ENCODE peak calls at places on chromosomes 7 and 10, in eight cellular contexts. J, R, F, H, W, T, S and V are unnamed samples.

GRCh38 chr7:155509725-155510551 is 36.4 kb downstream of the CNPY1 start:
- DNase-seq in J (no peak), R (no peak), F (no peak), H (no peak), W (peak; percentile 17), T (peak; percentile 20), S (no peak), V (no peak)

GRCh38 chr7:155234950-155235789 is 62.5 kb upstream of the INSIG1 start:
- DNase-seq in J (no peak), R (no peak), F (no peak), H (no peak), W (no peak), T (no peak), S (no peak), V (no peak)

GRCh38 chr10:68463365-68464093 is 8.2 kb downstream of the DNA2 start:
- DNase-seq in J (no peak), R (no peak), F (no peak), H (no peak), W (no peak), T (no peak), S (no peak), V (no peak)

GRCh38 chr7:50599385-50599784 is 34.2 kb upstream of the DDC start:
- DNase-seq in J (no peak), R (peak; percentile 8), F (no peak), H (no peak), W (no peak), T (no peak), S (no peak), V (no peak)

GRCh38 chr7:81993186-81993585 is 223.3 kb upstream of the HGF start:
- DNase-seq in J (no peak), R (no peak), F (no peak), H (no peak), W (peak; percentile 12), T (no peak), S (no peak), V (no peak)

GRCh38 chr7:50730459-50731400 is 52.0 kb downstream of the GRB10 start:
- DNase-seq in J (no peak), R (no peak), F (peak; percentile 45), H (no peak), W (peak; percentile 40), T (no peak), S (no peak), V (no peak)

GRCh38 chr10:62382831-62383230 is 8.7 kb downstream of the ZNF365 start:
- DNase-seq in J (no peak), R (no peak), F (peak; percentile 11), H (no peak), W (no peak), T (no peak), S (no peak), V (no peak)

GRCh38 chr10:49602380-49603023 is 7.6 kb upstream of the SLC18A3 start:
- DNase-seq in J (no peak), R (no peak), F (no peak), H (peak; percentile 4), W (no peak), T (no peak), S (no peak), V (no peak)

GRCh38 chr10:130401860-130402765 is 265.9 kb downstream of the GLRX3 start:
- DNase-seq in J (no peak), R (no peak), F (no peak), H (no peak), W (no peak), T (no peak), S (no peak), V (no peak)

GRCh38 chr7:132380065-132380464 is 196.2 kb downstream of the PLXNA4 start:
- DNase-seq in J (no peak), R (no peak), F (no peak), H (peak; percentile 78), W (peak; percentile 39), T (no peak), S (no peak), V (no peak)

GRCh38 chr7:43071604-43072003 is 40.8 kb upstream of the HECW1 start:
- DNase-seq in J (no peak), R (no peak), F (no peak), H (no peak), W (no peak), T (peak; percentile 10), S (no peak), V (peak; percentile 33)

GRCh38 chr10:47404446-47404845 is 20.4 kb upstream of the ZNF488 start:
- DNase-seq in J (no peak), R (no peak), F (no peak), H (no peak), W (no peak), T (peak; percentile 38), S (no peak), V (no peak)

GRCh38 chr7:41027428-41028115 is 675.3 kb downstream of the INHBA start:
- DNase-seq in J (no peak), R (no peak), F (no peak), H (peak; percentile 88), W (peak; percentile 95), T (no peak), S (no peak), V (no peak)

GRCh38 chr10:5522913-5523560 is 1.7 kb upstream of the CALML3 start:
- DNase-seq in J (no peak), R (no peak), F (no peak), H (no peak), W (no peak), T (no peak), S (no peak), V (no peak)

GRCh38 chr10:80493482-80494021 is 39.4 kb downstream of the TSPAN14 start:
- DNase-seq in J (no peak), R (no peak), F (no peak), H (peak; percentile 81), W (no peak), T (peak; percentile 75), S (peak; percentile 67), V (no peak)

GRCh38 chr10:59894114-59894513 is 12.2 kb downstream of the CCDC6 start:
- DNase-seq in J (no peak), R (no peak), F (peak; percentile 59), H (peak; percentile 93), W (peak; percentile 92), T (no peak), S (no peak), V (no peak)

GRCh38 chr7:85600425-85600824 is 413.6 kb upstream of the SEMA3D start:
- DNase-seq in J (no peak), R (no peak), F (no peak), H (no peak), W (no peak), T (no peak), S (no peak), V (no peak)

GRCh38 chr10:100345570-100346330 is 1.3 kb upstream of the SCD start:
- DNase-seq in J (no peak), R (no peak), F (peak; percentile 51), H (peak; percentile 56), W (peak; percentile 68), T (no peak), S (no peak), V (no peak)

GRCh38 chr10:122786269-122786668 is 59.4 kb downstream of the CUZD1 start:
- DNase-seq in J (no peak), R (no peak), F (peak; percentile 36), H (peak; percentile 53), W (peak; percentile 74), T (peak; percentile 11), S (no peak), V (no peak)

GRCh38 chr10:110511734-110512449 is 14.2 kb downstream of the DUSP5 start:
- DNase-seq in J (no peak), R (no peak), F (no peak), H (no peak), W (no peak), T (no peak), S (no peak), V (no peak)

GRCh38 chr7:15685358-15686181 is 913 bp downstream of the MEOX2 start:
- DNase-seq in J (no peak), R (no peak), F (no peak), H (peak; percentile 66), W (peak; percentile 43), T (no peak), S (no peak), V (no peak)

GRCh38 chr7:102175423-102176170 is 111.1 kb upstream of the SH2B2 start:
- DNase-seq in J (no peak), R (no peak), F (peak; percentile 68), H (no peak), W (peak; percentile 16), T (no peak), S (no peak), V (no peak)

GRCh38 chr10:86305521-86305920 is 61.1 kb downstream of the GRID1 start:
- DNase-seq in J (no peak), R (no peak), F (no peak), H (no peak), W (no peak), T (no peak), S (no peak), V (no peak)

GRCh38 chr10:102090772-102091171 is 25.6 kb downstream of the HPS6 start:
- DNase-seq in J (no peak), R (no peak), F (no peak), H (no peak), W (peak; percentile 64), T (no peak), S (no peak), V (no peak)

GRCh38 chr10:12928571-12928970 is 72.9 kb downstream of the CCDC3 start:
- DNase-seq in J (no peak), R (no peak), F (no peak), H (no peak), W (no peak), T (no peak), S (no peak), V (no peak)

GRCh38 chr10:95268438-95268837 is 22.4 kb downstream of the PDLIM1 start:
- DNase-seq in J (no peak), R (no peak), F (no peak), H (no peak), W (peak; percentile 78), T (no peak), S (no peak), V (no peak)

GRCh38 chr10:93300518-93300917 is 181.6 kb downstream of the MYOF start:
- DNase-seq in J (no peak), R (no peak), F (no peak), H (no peak), W (no peak), T (no peak), S (no peak), V (no peak)

GRCh38 chr7:83985766-83986165 is 208.8 kb downstream of the SEMA3A start:
- DNase-seq in J (no peak), R (no peak), F (no peak), H (no peak), W (no peak), T (no peak), S (no peak), V (no peak)

GRCh38 chr7:40239755-40240303 is 105.0 kb downstream of the SUGCT start:
- DNase-seq in J (no peak), R (no peak), F (no peak), H (no peak), W (no peak), T (no peak), S (no peak), V (no peak)

GRCh38 chr7:134890246-134891240 is 95.8 kb upstream of the AGBL3 start:
- DNase-seq in J (no peak), R (no peak), F (peak; percentile 76), H (peak; percentile 25), W (peak; percentile 87), T (no peak), S (no peak), V (no peak)

GRCh38 chr10:69499726-69500689 is 48.7 kb downstream of the TSPAN15 start:
- DNase-seq in J (no peak), R (no peak), F (no peak), H (no peak), W (no peak), T (no peak), S (no peak), V (no peak)